ENCODE peak calls at places on chromosomes 6 and 20, in nine cellular contexts. W is IMR-90; J is non-pigmented ciliary epithelial cell; M is mesothelial cell of epicardium; N is CD4-positive, CD25-positive, alpha-beta regulatory T cell; F is upper lobe of right lung; I is prostate gland; D is cerebellar nuclear complex; P is COR-L47. C is an unnamed sample.

GRCh38 chr6:147676896-147677295 is 168.4 kb downstream of the SAMD5 start:
- DNase-seq in P (no peak), F (no peak), J (no peak), W (no peak), N (no peak), D (no peak), M (no peak), I (no peak), C (no peak)

GRCh38 chr6:100078509-100078908 is 84.5 kb upstream of the MCHR2 start:
- DNase-seq in P (no peak), D (no peak), F (no peak), W (peak), N (peak), J (no peak), M (no peak), I (no peak), C (peak)

GRCh38 chr6:53961679-53962370 is 149.4 kb upstream of the MLIP start:
- DNase-seq in P (no peak), D (no peak), N (no peak), W (peak), F (no peak), I (no peak), M (no peak), J (no peak), C (no peak)

GRCh38 chr6:75932067-75932466 is 140.4 kb downstream of the IMPG1 start:
- DNase-seq in N (no peak), D (no peak), P (peak), W (peak), J (no peak), F (no peak), M (peak), I (no peak), C (peak)

GRCh38 chr20:50062006-50062838 is 50.7 kb downstream of the UBE2V1 start:
- DNase-seq in F (no peak), W (no peak), P (no peak), D (no peak), N (no peak), I (no peak), J (no peak), M (no peak), C (no peak)

GRCh38 chr6:166602928-166603690 is 16.6 kb upstream of the RAMACL start:
- DNase-seq in J (no peak), D (no peak), M (no peak), F (no peak), I (no peak), W (no peak), P (no peak), N (no peak), C (no peak)

GRCh38 chr6:46451343-46451742 is 39.9 kb downstream of the RCAN2 start:
- DNase-seq in F (no peak), M (no peak), I (no peak), D (no peak), W (peak), P (no peak), J (no peak), N (no peak), C (no peak)

GRCh38 chr20:41587956-41588355 is 30.2 kb downstream of the CHD6 start:
- DNase-seq in W (peak), D (no peak), P (no peak), I (no peak), F (no peak), J (peak), N (no peak), M (no peak), C (peak)

GRCh38 chr6:89430563-89430962 is 2.4 kb upstream of the ANKRD6 start:
- DNase-seq in F (no peak), N (no peak), M (no peak), J (no peak), I (no peak), P (peak), W (no peak), D (no peak), C (peak)

GRCh38 chr20:48679603-48680002 is 148.2 kb downstream of the PREX1 start:
- DNase-seq in P (no peak), D (no peak), N (no peak), W (no peak), J (no peak), F (no peak), M (no peak), I (no peak), C (no peak)

GRCh38 chr6:122825180-122825579 is 36.1 kb downstream of the SMPDL3A start:
- DNase-seq in N (no peak), W (no peak), F (no peak), P (no peak), M (no peak), D (no peak), I (no peak), J (no peak), C (no peak)

GRCh38 chr6:77652739-77653138 is at the start of gene MEI4:
- DNase-seq in P (no peak), F (no peak), I (no peak), M (no peak), D (no peak), N (no peak), J (no peak), W (no peak), C (no peak)

GRCh38 chr6:163585932-163586437 is 171.5 kb downstream of the QKI start:
- DNase-seq in W (peak), N (no peak), I (no peak), P (no peak), J (peak), F (no peak), M (no peak), D (no peak), C (peak)

GRCh38 chr20:15889073-15889923 is 684.0 kb downstream of the KIF16B start:
- DNase-seq in P (peak), W (no peak), D (no peak), J (no peak), M (no peak), F (no peak), I (no peak), N (no peak), C (no peak)

GRCh38 chr6:105372142-105372861 is 30.6 kb downstream of the PREP start:
- DNase-seq in N (no peak), F (no peak), W (no peak), I (no peak), P (no peak), M (no peak), D (no peak), J (no peak), C (no peak)

GRCh38 chr6:4545929-4546328 is 230.3 kb upstream of the CDYL start:
- DNase-seq in I (no peak), N (no peak), W (no peak), D (no peak), M (no peak), F (no peak), P (no peak), J (no peak), C (no peak)

GRCh38 chr20:46406986-46407670 is 713 bp upstream of the ELMO2 start:
- DNase-seq in F (peak), D (peak), P (peak), N (peak), I (peak), M (peak), W (peak), J (no peak), C (peak)

GRCh38 chr6:146914563-146915483 is 289.4 kb upstream of the STXBP5 start:
- DNase-seq in D (no peak), N (no peak), J (peak), M (peak), W (peak), I (no peak), F (no peak), P (no peak), C (peak)

GRCh38 chr6:42163941-42164340 is 9.2 kb upstream of the GUCA1A start:
- DNase-seq in I (no peak), W (peak), D (no peak), F (no peak), M (no peak), P (no peak), J (no peak), N (no peak), C (no peak)

GRCh38 chr20:3733119-3733995 is 872 bp downstream of the HSPA12B start:
- DNase-seq in J (no peak), I (no peak), W (no peak), D (no peak), N (no peak), F (peak), P (no peak), M (no peak), C (no peak)

GRCh38 chr20:50226093-50226974 is 35.7 kb downstream of the CEBPB start:
- DNase-seq in J (no peak), D (no peak), P (no peak), W (peak), F (peak), M (no peak), I (no peak), N (peak), C (no peak)

GRCh38 chr6:23027281-23027680 is 457.9 kb downstream of the HDGFL1 start:
- DNase-seq in M (no peak), N (no peak), F (no peak), P (peak), D (no peak), J (no peak), W (no peak), I (no peak), C (no peak)

GRCh38 chr6:106084973-106085686 is 1.0 kb upstream of the PRDM1 start:
- DNase-seq in J (no peak), W (peak), D (no peak), M (no peak), I (no peak), N (no peak), F (no peak), P (no peak), C (peak)

GRCh38 chr6:37225350-37226169 is 32.0 kb upstream of the TBC1D22B start:
- DNase-seq in W (no peak), N (no peak), M (peak), D (no peak), J (no peak), F (no peak), I (no peak), P (no peak), C (no peak)

GRCh38 chr20:61520761-61521460 is 268.9 kb downstream of the CDH4 start:
- DNase-seq in W (peak), J (peak), P (no peak), M (no peak), N (no peak), F (peak), D (no peak), I (no peak), C (peak)

GRCh38 chr6:169881398-169881797 is 130.0 kb downstream of the ERMARD start:
- DNase-seq in M (no peak), I (no peak), J (no peak), P (no peak), N (no peak), F (no peak), D (no peak), W (no peak), C (no peak)

GRCh38 chr6:159324599-159324998 is 155.4 kb downstream of the FNDC1 start:
- DNase-seq in P (no peak), N (no peak), I (no peak), F (no peak), D (no peak), W (no peak), M (no peak), J (no peak), C (no peak)

GRCh38 chr6:41937881-41938574 is 3.6 kb downstream of the CCND3 start:
- DNase-seq in M (no peak), N (peak), D (no peak), F (no peak), W (no peak), P (no peak), J (no peak), I (no peak), C (no peak)

GRCh38 chr6:83976871-83977270 is 56.7 kb upstream of the MRAP2 start:
- DNase-seq in F (no peak), I (no peak), P (no peak), J (no peak), M (no peak), W (no peak), N (no peak), D (no peak), C (no peak)

GRCh38 chr6:54846857-54847721 is 518 bp downstream of the FAM83B start:
- DNase-seq in D (no peak), I (peak), F (no peak), P (no peak), W (no peak), N (no peak), J (no peak), M (peak), C (no peak)

GRCh38 chr6:52663120-52663934 is 7.6 kb upstream of the TMEM14A start:
- DNase-seq in D (peak), N (peak), M (peak), I (peak), P (peak), J (no peak), W (peak), F (no peak), C (peak)

GRCh38 chr6:159282351-159282750 is 113.2 kb downstream of the FNDC1 start:
- DNase-seq in P (no peak), W (no peak), D (no peak), F (no peak), J (no peak), I (no peak), M (no peak), N (no peak), C (no peak)